ENCODE peak calls at places on chromosomes 13 and 19, in eight cellular contexts. G is lung microvascular endothelial cell, S is fibroblast of pulmonary artery, K is NCI-H460, W is cerebellar nuclear complex, R is NCI-H1930, A is heart left ventricle, F is HEK293T. P is an unnamed sample.

GRCh38 chr19:38711726-38712153 is 32.5 kb downstream of the CAPN12 start:
- DNase-seq in G (peak), S (peak), K (no peak), W (no peak), R (no peak), A (peak), F (no peak), P (peak)

GRCh38 chr19:1289395-1290244 is 3.9 kb downstream of the EFNA2 start:
- DNase-seq in G (no peak), S (no peak), K (no peak), W (no peak), R (no peak), A (no peak), F (no peak), P (no peak)

GRCh38 chr19:47093841-47094240 is 19.7 kb downstream of the ZC3H4 start:
- DNase-seq in G (no peak), S (no peak), K (no peak), W (no peak), R (no peak), A (no peak), F (no peak), P (no peak)

GRCh38 chr19:294341-294818 is 3.2 kb upstream of the PLPP2 start:
- DNase-seq in G (no peak), S (peak), K (no peak), W (no peak), R (no peak), A (no peak), F (no peak), P (no peak)

GRCh38 chr13:33554919-33555791 is 262.8 kb upstream of the RFC3 start:
- DNase-seq in G (peak), S (peak), K (no peak), W (no peak), R (no peak), A (no peak), F (peak), P (peak)

GRCh38 chr13:110265341-110265681 is 41.6 kb downstream of the COL4A1 start:
- DNase-seq in G (no peak), S (no peak), K (no peak), W (no peak), R (no peak), A (no peak), F (no peak), P (no peak)

GRCh38 chr13:75486654-75487053 is 4.7 kb upstream of the TBC1D4 start:
- DNase-seq in G (no peak), S (no peak), K (no peak), W (no peak), R (no peak), A (no peak), F (no peak), P (no peak)

GRCh38 chr13:44668707-44669106 is 92.6 kb upstream of the TSC22D1 start:
- DNase-seq in G (no peak), S (no peak), K (no peak), W (no peak), R (no peak), A (no peak), F (no peak), P (no peak)

GRCh38 chr19:13887039-13887438 is 10.1 kb downstream of the NANOS3 start:
- DNase-seq in G (no peak), S (no peak), K (no peak), W (no peak), R (no peak), A (no peak), F (no peak), P (no peak)

GRCh38 chr19:7968008-7968795 is 24.7 kb upstream of the TIMM44 start:
- DNase-seq in G (no peak), S (no peak), K (no peak), W (no peak), R (no peak), A (no peak), F (no peak), P (no peak)

GRCh38 chr19:18975011-18975410 is 34.0 kb upstream of the HOMER3 start:
- DNase-seq in G (no peak), S (no peak), K (no peak), W (no peak), R (no peak), A (no peak), F (no peak), P (no peak)

GRCh38 chr19:50000038-50000890 is 24.9 kb downstream of the VRK3 start:
- DNase-seq in G (no peak), S (no peak), K (no peak), W (no peak), R (no peak), A (no peak), F (no peak), P (no peak)